ENCODE peak calls at places on chromosomes 1 and 21, in nine cellular contexts. O is adrenal gland, I is PC-9, F is sigmoid colon, V is GM23248, S is mesendoderm, T is left ventricle myocardium inferior, Z is iPS DF 6.9, E is heart right ventricle. R is an unnamed sample. For H3K36me3 and H3K4me1, the result is how much of the 10 kb centered on the place peaks cover.

GRCh38 chr1:224253721-224254120 is 70.7 kb downstream of the DEGS1 start:
- DNase-seq in O (no peak), I (no peak), F (no peak), V (peak), S (no peak), T (no peak), Z (no peak), E (no peak), R (no peak)

GRCh38 chr1:36884801-36885200 is 149.5 kb downstream of the GRIK3 start:
- DNase-seq in O (no peak), I (no peak), F (no peak), V (no peak), S (no peak), T (no peak), Z (no peak), E (no peak), R (no peak)

GRCh38 chr1:6962390-6962955 is 177.2 kb downstream of the CAMTA1 start:
- DNase-seq in O (no peak), I (no peak), F (peak), V (no peak), S (peak), T (peak), Z (peak), E (peak), R (no peak)

GRCh38 chr1:245677446-245678240 is 522.9 kb downstream of the KIF26B start:
- DNase-seq in O (no peak), I (no peak), F (no peak), V (peak), S (peak), T (no peak), Z (no peak), E (no peak), R (no peak)

GRCh38 chr1:29975036-29975694 is 738.8 kb downstream of the PTPRU start:
- DNase-seq in O (peak), I (peak), F (no peak), V (peak), S (peak), T (no peak), Z (no peak), E (no peak), R (no peak)

GRCh38 chr1:15271196-15271595 is 24.2 kb downstream of the FHAD1 start:
- DNase-seq in O (no peak), I (no peak), F (no peak), V (no peak), S (no peak), T (no peak), Z (no peak), E (no peak), R (no peak)

GRCh38 chr1:210089848-210090247 is 142.7 kb upstream of the SERTAD4 start:
- DNase-seq in O (no peak), I (no peak), F (no peak), V (peak), S (no peak), T (no peak), Z (no peak), E (no peak), R (no peak)

GRCh38 chr1:15747378-15747777 is 5.1 kb downstream of the TMEM82 start:
- DNase-seq in O (no peak), I (no peak), F (no peak), V (no peak), S (no peak), T (no peak), Z (no peak), E (no peak), R (no peak)

GRCh38 chr1:24898152-24898908 is 31.7 kb downstream of the RUNX3 start:
- DNase-seq in O (peak), I (peak), F (no peak), V (peak), S (peak), T (no peak), Z (peak), E (peak), R (peak)

GRCh38 chr1:198806861-198807260 is 168.0 kb downstream of the PTPRC start:
- DNase-seq in O (no peak), I (no peak), F (no peak), V (no peak), S (no peak), T (no peak), Z (no peak), E (no peak), R (no peak)

GRCh38 chr21:17725339-17725738 is 93.8 kb downstream of the C21orf91 start:
- DNase-seq in O (no peak), I (no peak), F (no peak), V (no peak), S (no peak), T (no peak), Z (no peak), E (no peak), R (no peak)

GRCh38 chr1:12636098-12636950 is 7.6 kb upstream of the AADACL4 start:
- DNase-seq in O (peak), I (no peak), F (no peak), V (peak), S (peak), T (peak), Z (no peak), E (peak), R (no peak)

GRCh38 chr1:157691285-157691920 is 9.2 kb downstream of the FCRL3 start:
- DNase-seq in O (no peak), I (no peak), F (no peak), V (peak), S (peak), T (no peak), Z (peak), E (no peak), R (no peak)

GRCh38 chr1:247300491-247301175 is 31.0 kb downstream of the ZNF496 start:
- DNase-seq in O (no peak), I (no peak), F (no peak), V (no peak), S (no peak), T (no peak), Z (no peak), E (no peak), R (no peak)

GRCh38 chr1:41073971-41074370 is 52.4 kb upstream of the SLFNL1 start:
- DNase-seq in O (no peak), I (no peak), F (no peak), V (peak), S (no peak), T (no peak), Z (no peak), E (no peak), R (no peak)

GRCh38 chr1:83086346-83086745 is 912.6 kb downstream of the TTLL7 start:
- DNase-seq in O (no peak), I (peak), F (no peak), V (no peak), S (no peak), T (no peak), Z (no peak), E (no peak), R (no peak)

GRCh38 chr21:41831453-41831831 is 47.7 kb downstream of the PRDM15 start:
- DNase-seq in O (no peak), I (no peak), F (no peak), V (no peak), S (no peak), T (no peak), Z (no peak), E (no peak), R (no peak)
- H3K36me3 ChIP-seq in O (under half), I (under half), F (under half), V (under half), S (under half), T (half or more), Z (under half), E (half or more), R (under half)

GRCh38 chr1:1306070-1306660 is 1.6 kb downstream of the ACAP3 start:
- DNase-seq in O (no peak), I (no peak), F (no peak), V (peak), S (peak), T (no peak), Z (no peak), E (no peak), R (no peak)
- H3K4me1 ChIP-seq in O (under half), I (under half), F (half or more), V (under half), S (under half), T (half or more), Z (under half), E (half or more), R (under half)

GRCh38 chr1:32765561-32766327 is 51.4 kb downstream of the YARS1 start:
- DNase-seq in O (no peak), I (no peak), F (no peak), V (no peak), S (peak), T (no peak), Z (no peak), E (no peak), R (no peak)

GRCh38 chr1:32764826-32765545 is 52.2 kb downstream of the YARS1 start:
- DNase-seq in O (no peak), I (no peak), F (no peak), V (no peak), S (peak), T (no peak), Z (no peak), E (no peak), R (no peak)

GRCh38 chr1:32767156-32767555 is 50.0 kb downstream of the YARS1 start:
- DNase-seq in O (no peak), I (no peak), F (no peak), V (no peak), S (no peak), T (no peak), Z (no peak), E (no peak), R (no peak)

GRCh38 chr1:32767641-32768040 is 49.5 kb downstream of the YARS1 start:
- DNase-seq in O (peak), I (no peak), F (no peak), V (peak), S (no peak), T (no peak), Z (no peak), E (no peak), R (no peak)

DNA sequence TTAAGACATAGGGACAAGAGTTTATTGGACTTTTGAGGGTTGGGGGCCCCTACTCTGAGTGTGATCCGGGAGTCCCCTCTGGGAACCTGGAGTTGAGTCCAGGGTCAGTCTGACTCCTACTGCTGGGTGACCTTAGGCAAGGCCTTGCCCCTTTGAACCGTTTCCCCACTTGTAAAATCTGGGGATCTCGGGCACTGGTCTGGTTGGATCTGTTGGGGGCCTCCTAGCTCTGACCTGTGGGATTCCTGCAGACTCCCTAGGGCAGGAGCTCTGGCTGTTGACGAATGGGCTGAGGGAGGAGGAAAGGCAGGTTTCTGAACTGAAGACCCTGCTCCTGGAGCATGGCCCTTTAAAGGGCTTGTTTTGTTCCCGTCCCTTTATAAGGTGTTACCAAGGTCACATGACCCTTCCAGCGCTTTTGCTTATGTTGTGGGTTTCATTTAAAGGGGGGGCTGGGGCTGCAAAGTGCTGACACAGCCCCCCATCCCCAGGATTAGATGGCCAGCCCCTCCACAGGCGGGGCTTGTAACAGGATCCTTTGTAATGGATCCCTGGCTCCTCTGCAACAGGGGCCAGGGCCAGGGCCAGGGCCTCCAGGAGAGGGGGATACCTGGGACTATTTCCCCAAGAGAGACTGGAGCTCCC is 50.7 kb downstream of the YARS1 start:
- DNase-seq in O (no peak), I (no peak), F (no peak), V (no peak), S (no peak), T (no peak), Z (no peak), E (no peak), R (no peak)
- H3K27ac ChIP-seq in O (peak), I (peak), F (no peak), V (no peak), S (peak), T (no peak), Z (no peak), E (no peak), R (no peak)

DNA sequence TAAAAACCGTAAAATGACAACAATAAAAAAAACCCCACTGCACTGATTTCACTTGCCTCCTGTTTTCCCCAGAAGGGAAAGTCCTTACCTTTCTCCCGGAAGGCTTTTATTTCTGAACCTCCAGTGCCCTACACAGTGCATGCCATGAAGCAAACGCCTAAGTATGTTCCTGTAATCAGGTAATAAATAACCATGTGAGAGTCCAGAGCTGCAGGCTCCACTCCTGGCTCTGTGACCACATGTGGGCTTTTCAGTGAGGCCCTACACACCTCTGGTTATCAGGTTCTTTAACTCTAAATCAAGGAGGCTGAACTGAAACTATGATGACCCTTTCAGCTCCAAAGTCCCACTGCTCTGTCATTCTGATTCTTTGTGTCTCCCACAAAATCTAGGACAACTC is 20.8 kb upstream of the NR5A2 start:
- DNase-seq in O (no peak), I (no peak), F (no peak), V (no peak), S (no peak), T (no peak), Z (no peak), E (no peak), R (no peak)
- H3K36me3 ChIP-seq in O (under half), I (under half), F (under half), V (under half), S (under half), T (under half), Z (under half), E (under half), R (under half)